ENCODE peak calls at places on chromosomes 1 and 21, in seven cellular contexts. I is upper lobe of right lung; J is MCF 10A; X is psoas muscle; S is thoracic aorta; E is CD4-positive, alpha-beta T cell; W is heart left ventricle. V is an unnamed sample.
A peak's percentile ranks its signal among the peaks of the same experiment; 100 is the strongest.

GRCh38 chr1:92804721-92805169 is 19.8 kb upstream of the EVI5 start:
- DNase-seq in W (peak; percentile 85), E (no peak), S (peak; percentile 51), I (peak; percentile 76), X (peak; percentile 29), J (peak; percentile 77), V (no peak)

GRCh38 chr21:37396855-37397254 is 30.3 kb downstream of the DYRK1A start:
- DNase-seq in E (no peak), W (no peak), J (no peak), S (no peak), X (no peak), I (no peak), V (no peak)

GRCh38 chr1:162141273-162142023 is 72.0 kb downstream of the NOS1AP start:
- DNase-seq in W (no peak), I (no peak), X (no peak), E (no peak), S (no peak), J (peak; percentile 62), V (no peak)

GRCh38 chr21:36663033-36663855 is 35.7 kb upstream of the SIM2 start:
- DNase-seq in W (no peak), E (no peak), J (peak; percentile 28), S (no peak), I (no peak), X (no peak), V (peak; percentile 16)

GRCh38 chr1:231603598-231604275 is 22.9 kb upstream of the DISC1 start:
- DNase-seq in X (no peak), I (no peak), S (no peak), E (peak; percentile 42), J (peak; percentile 84), W (no peak), V (peak; percentile 29)

GRCh38 chr1:206705744-206706297 is 21.1 kb downstream of the MAPKAPK2 start:
- DNase-seq in I (no peak), W (no peak), E (no peak), X (no peak), S (no peak), J (no peak), V (no peak)

GRCh38 chr21:44083631-44084291 is 23.4 kb upstream of the PWP2 start:
- DNase-seq in X (no peak), E (peak; percentile 67), J (no peak), W (no peak), I (peak; percentile 57), S (no peak), V (no peak)

GRCh38 chr1:6171546-6172124 is 8.5 kb downstream of the CHD5 start:
- DNase-seq in J (peak; percentile 48), W (no peak), E (no peak), I (no peak), S (no peak), X (no peak), V (peak; percentile 42)

GRCh38 chr1:100342391-100342790 is 9.9 kb upstream of the CDC14A start:
- DNase-seq in S (no peak), E (no peak), W (no peak), I (no peak), X (no peak), J (no peak), V (no peak)

GRCh38 chr1:234216116-234216703 is 157.0 kb upstream of the COA6 start:
- DNase-seq in X (no peak), I (no peak), S (no peak), J (no peak), E (no peak), W (no peak), V (no peak)

GRCh38 chr1:79124756-79125155 is 118.2 kb upstream of the ADGRL4 start:
- DNase-seq in X (no peak), I (no peak), S (no peak), W (no peak), E (no peak), J (no peak), V (no peak)

GRCh38 chr1:22662318-22662717 is 9.3 kb downstream of the C1QB start:
- DNase-seq in X (no peak), I (no peak), S (no peak), E (no peak), J (peak; percentile 29), W (no peak), V (no peak)

GRCh38 chr1:174465855-174466254 is 18.1 kb downstream of the GPR52 start:
- DNase-seq in S (no peak), J (no peak), X (no peak), E (no peak), I (no peak), W (no peak), V (no peak)

GRCh38 chr1:174469687-174470086 is 21.9 kb downstream of the GPR52 start:
- DNase-seq in S (no peak), I (no peak), J (no peak), W (no peak), X (no peak), E (no peak), V (no peak)

GRCh38 chr1:174469052-174469451 is 21.3 kb downstream of the GPR52 start:
- DNase-seq in X (no peak), J (no peak), E (no peak), S (no peak), W (no peak), I (no peak), V (no peak)

GRCh38 chr1:174466607-174467006 is 18.8 kb downstream of the GPR52 start:
- DNase-seq in I (no peak), J (no peak), S (no peak), X (no peak), W (no peak), E (no peak), V (no peak)
- TF ChIP-seq CTCF in I (no peak), J (no peak), S (no peak), X (no peak), W (no peak), E (no peak), V (no peak)

GRCh38 chr21:45241357-45241756 is 46.3 kb downstream of the POFUT2 start:
- DNase-seq in W (no peak), I (no peak), J (no peak), X (no peak), S (no peak), E (no peak), V (no peak)

GRCh38 chr21:45234906-45235305 is 52.8 kb downstream of the POFUT2 start:
- DNase-seq in I (no peak), S (no peak), W (no peak), X (no peak), E (no peak), J (no peak), V (no peak)

GRCh38 chr21:45235488-45235887 is 52.2 kb downstream of the POFUT2 start:
- DNase-seq in W (no peak), E (no peak), S (no peak), I (no peak), X (no peak), J (no peak), V (no peak)

GRCh38 chr21:45234127-45234526 is 53.6 kb downstream of the POFUT2 start:
- DNase-seq in I (no peak), W (no peak), J (no peak), E (no peak), X (no peak), S (no peak), V (no peak)

GRCh38 chr21:45236481-45236880 is 51.2 kb downstream of the POFUT2 start:
- DNase-seq in X (no peak), I (no peak), S (no peak), E (no peak), W (no peak), J (peak; percentile 9), V (no peak)
- TF ChIP-seq CTCF in X (no peak), I (no peak), S (no peak), E (no peak), W (no peak), J (no peak), V (no peak)

GRCh38 chr1:114779722-114780121 is 763 bp downstream of the SIKE1 start:
- DNase-seq in X (no peak), W (no peak), J (no peak), S (no peak), E (no peak), I (no peak), V (no peak)

DNA sequence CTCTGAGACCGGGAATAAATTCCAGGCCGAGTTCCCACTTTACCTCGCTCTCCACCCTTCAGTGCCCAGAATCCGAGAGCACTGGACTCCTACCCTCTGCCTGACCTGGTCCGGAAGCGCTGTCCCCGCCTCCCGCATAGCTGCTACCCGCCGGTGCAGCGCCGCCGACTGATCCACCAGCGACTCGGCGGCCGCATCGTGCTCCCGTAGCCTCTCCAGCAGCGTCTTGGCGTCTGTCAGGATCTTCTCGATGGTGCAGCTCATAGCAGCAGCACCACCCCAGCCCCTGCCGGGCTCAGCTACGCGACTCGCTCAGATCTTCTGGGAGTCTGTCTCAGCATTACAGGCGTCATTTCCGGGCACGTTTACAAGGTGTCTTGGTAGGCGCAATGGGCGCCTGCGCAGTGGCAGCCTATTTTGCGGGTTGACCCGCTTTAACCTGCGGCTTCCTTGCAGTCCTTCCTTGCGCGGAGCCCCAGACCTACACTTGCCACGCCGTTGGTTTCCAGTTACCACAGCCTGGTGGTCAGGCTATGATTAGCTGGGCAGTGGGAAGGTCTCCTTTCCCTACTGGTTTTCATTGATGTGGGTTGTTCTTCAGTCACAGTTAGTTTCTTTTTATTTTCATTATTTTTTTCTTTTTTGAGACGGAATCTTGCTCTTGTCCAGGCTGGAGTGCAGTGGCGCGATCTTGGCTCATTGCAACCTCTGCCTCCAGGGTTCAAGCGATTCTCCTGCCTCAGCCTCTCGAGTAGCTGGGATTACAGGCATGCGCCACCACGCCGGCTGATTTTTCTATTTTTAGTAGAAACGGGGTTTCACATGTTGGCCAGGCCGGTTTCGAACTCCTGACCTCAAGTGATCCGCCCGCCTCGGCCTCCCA is at the start of gene SIKE1:
- DNase-seq in S (peak; percentile 86), X (peak; percentile 93), I (peak; percentile 95), W (peak; percentile 96), J (peak; percentile 94), E (peak; percentile 90), V (peak; percentile 84)
- TF ChIP-seq CTCF in S (no peak), X (peak; percentile 11), I (no peak), W (no peak), J (no peak), E (no peak), V (no peak)

GRCh38 chr1:156772728-156773497 is 5.6 kb downstream of the PRCC start:
- DNase-seq in E (no peak), W (peak; percentile 35), S (no peak), I (no peak), J (no peak), X (no peak), V (no peak)

GRCh38 chr1:156775799-156776198 is 8.5 kb downstream of the PRCC start:
- DNase-seq in J (no peak), I (no peak), E (no peak), W (no peak), X (no peak), S (no peak), V (no peak)

GRCh38 chr1:156768610-156769295 is 1.4 kb downstream of the PRCC start:
- DNase-seq in X (no peak), W (no peak), J (no peak), S (no peak), E (no peak), I (no peak), V (no peak)

GRCh38 chr1:156773607-156774006 is 6.3 kb downstream of the PRCC start:
- DNase-seq in W (no peak), E (no peak), S (no peak), X (no peak), I (no peak), J (no peak), V (no peak)

DNA sequence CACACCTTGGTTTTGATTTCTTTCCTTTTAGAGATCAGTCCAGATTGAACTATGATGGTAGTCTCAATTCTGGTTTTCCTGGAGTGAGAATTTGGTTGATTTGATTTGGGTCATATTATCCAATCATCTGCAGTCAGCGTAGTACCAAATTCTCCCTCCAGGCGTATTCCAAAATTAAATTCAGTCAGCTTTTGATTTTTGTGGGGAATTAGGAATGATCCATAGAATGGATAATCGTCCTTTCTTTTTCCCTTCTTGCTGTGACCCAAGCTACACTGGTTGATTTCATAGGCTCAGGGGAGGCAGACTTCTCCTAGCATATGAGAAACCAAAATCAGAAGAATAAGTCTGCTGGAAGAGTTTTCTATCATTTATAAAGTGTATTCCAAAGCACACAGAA is 4.9 kb downstream of the PRCC start:
- DNase-seq in S (no peak), E (no peak), J (no peak), X (no peak), W (no peak), I (no peak), V (no peak)
- TF ChIP-seq CTCF in S (peak; percentile 20), E (no peak), J (peak; percentile 11), X (no peak), W (no peak), I (no peak), V (peak; percentile 12)

V was measured in nephron progenitor cell.